ENCODE peak calls at places on chromosome 4, in eight cellular contexts. D is psoas muscle; H is CD4-positive, alpha-beta T cell; M is left ventricle myocardium inferior; A is brain microvascular endothelial cell; E is activated B cell treated with CpG ODN at 0.5 μM for 24 hours; T is ascending aorta; J is BE2C. Y is an unnamed sample.

GRCh38 chr4:105126311-105127153 is 20.1 kb upstream of the TET2 start:
- DNase-seq in J (no peak), M (no peak), H (no peak), D (no peak), T (no peak), A (no peak), E (no peak), Y (no peak)

GRCh38 chr4:16443504-16444088 is 217.3 kb upstream of the TAPT1 start:
- DNase-seq in J (no peak), M (no peak), A (peak; percentile 39), T (no peak), D (no peak), H (no peak), E (no peak), Y (no peak)

GRCh38 chr4:109820563-109820962 is 5.0 kb downstream of the GAR1 start:
- DNase-seq in E (no peak), A (no peak), T (no peak), J (no peak), D (no peak), H (no peak), M (no peak), Y (no peak)

GRCh38 chr4:173827707-173828106 is 297.7 kb upstream of the HAND2 start:
- DNase-seq in E (no peak), J (no peak), H (no peak), A (no peak), M (no peak), D (no peak), T (no peak), Y (no peak)

GRCh38 chr4:2250003-2250763 is 8.3 kb upstream of the HAUS3 start:
- DNase-seq in A (no peak), J (peak; percentile 6), D (no peak), M (no peak), T (peak; percentile 54), E (no peak), H (no peak), Y (peak; percentile 83)

GRCh38 chr4:186934841-186935443 is 211.3 kb upstream of the FAT1 start:
- DNase-seq in E (no peak), J (no peak), A (no peak), T (no peak), D (no peak), M (no peak), H (no peak), Y (no peak)

GRCh38 chr4:53059253-53059652 is 197.1 kb downstream of the RASL11B start:
- DNase-seq in H (no peak), D (no peak), T (no peak), A (no peak), M (no peak), E (no peak), J (no peak), Y (no peak)

GRCh38 chr4:81786063-81786763 is 314.5 kb upstream of the RASGEF1B start:
- DNase-seq in T (no peak), D (no peak), A (peak; percentile 27), J (no peak), E (no peak), H (no peak), M (no peak), Y (no peak)

GRCh38 chr4:120009731-120010130 is 56.9 kb downstream of the MAD2L1 start:
- DNase-seq in A (peak; percentile 88), H (no peak), D (no peak), M (no peak), T (no peak), E (no peak), J (no peak), Y (no peak)

GRCh38 chr4:143374771-143375170 is 38.1 kb downstream of the GAB1 start:
- DNase-seq in E (no peak), A (no peak), M (no peak), J (no peak), H (no peak), T (no peak), D (no peak), Y (no peak)

GRCh38 chr4:14920237-14920636 is 82.0 kb upstream of the CPEB2 start:
- DNase-seq in J (no peak), A (no peak), T (no peak), H (no peak), M (no peak), E (no peak), D (no peak), Y (no peak)

GRCh38 chr4:152255437-152255836 is 280.5 kb downstream of the FBXW7 start:
- DNase-seq in E (no peak), A (peak; percentile 33), H (peak; percentile 36), J (no peak), M (no peak), T (no peak), D (no peak), Y (no peak)

GRCh38 chr4:97238956-97239698 is 904.1 kb downstream of the STPG2 start:
- DNase-seq in J (peak; percentile 4), M (no peak), D (no peak), T (no peak), H (no peak), A (no peak), E (no peak), Y (no peak)

GRCh38 chr4:45662996-45663395 is 460.9 kb downstream of the GABRG1 start:
- DNase-seq in D (peak; percentile 23), A (peak; percentile 17), E (no peak), M (peak; percentile 48), H (no peak), J (no peak), T (no peak), Y (no peak)

GRCh38 chr4:2962614-2963184 is 507 bp downstream of the NOP14 start:
- DNase-seq in H (no peak), A (peak; percentile 38), D (no peak), M (no peak), J (no peak), E (no peak), T (peak; percentile 70), Y (no peak)

GRCh38 chr4:128810331-128810870 is 901 bp downstream of the JADE1 start:
- DNase-seq in D (no peak), A (no peak), E (no peak), T (peak; percentile 70), H (no peak), J (peak; percentile 42), M (peak; percentile 32), Y (no peak)

DNA sequence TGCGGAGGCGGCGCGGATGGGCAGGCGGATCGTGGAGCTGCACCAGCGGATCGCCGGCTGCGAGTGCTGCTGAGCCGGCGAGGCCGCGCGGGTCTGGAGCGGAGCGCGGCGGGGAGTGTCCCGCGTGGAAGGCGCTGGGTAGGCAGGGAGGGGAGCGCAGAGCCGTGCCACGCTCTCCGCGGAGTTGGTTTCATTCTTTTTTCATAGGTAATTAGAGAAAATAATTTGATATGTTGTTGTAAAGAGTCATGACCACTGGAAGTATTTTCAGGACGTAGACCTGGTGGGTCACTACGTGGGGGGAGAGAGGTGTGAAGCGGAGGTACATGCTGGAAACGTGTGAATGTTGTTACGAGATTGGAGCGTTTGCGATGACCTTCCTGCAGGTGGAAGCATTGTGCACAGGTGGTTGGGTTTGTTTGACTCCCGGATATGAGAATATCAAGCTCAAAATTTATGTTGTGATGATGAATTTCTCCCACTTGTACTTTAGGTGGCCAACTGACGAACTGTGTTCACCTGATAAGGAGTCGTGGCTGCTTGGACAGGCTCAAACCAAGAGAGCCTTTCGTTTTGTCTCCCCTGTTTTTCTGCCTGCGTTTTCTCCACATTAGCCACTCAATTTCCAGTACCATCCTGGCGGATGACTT is 19.1 kb upstream of the S100P start:
- DNase-seq in H (peak; percentile 59), J (no peak), A (peak; percentile 7), M (no peak), E (no peak), D (peak; percentile 26), T (no peak), Y (no peak)
- TF ChIP-seq CTCF in H (peak; percentile 78), J (peak; percentile 58), A (peak; percentile 57), M (peak; percentile 27), E (no peak), D (peak; percentile 18), T (no peak), Y (peak; percentile 40)

DNA sequence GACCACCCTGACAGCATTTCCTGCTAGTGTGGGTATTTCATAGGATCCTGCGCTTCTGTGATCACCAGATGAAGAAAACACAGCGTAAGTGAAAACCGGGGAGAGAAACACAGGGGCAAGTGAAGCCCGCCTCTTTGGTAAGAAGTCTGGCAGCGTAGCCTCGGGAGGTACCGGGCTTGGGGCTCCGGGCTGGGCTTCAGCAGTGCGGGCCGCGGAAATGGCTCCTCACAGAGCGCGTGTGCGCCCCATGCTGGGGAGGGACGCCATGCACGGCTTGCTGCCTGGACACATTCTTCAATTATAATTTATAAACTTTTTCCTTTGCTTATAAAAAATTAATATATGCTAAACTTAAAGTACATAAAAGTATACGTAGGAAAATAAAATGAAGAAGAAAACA is 151.5 kb downstream of the AFAP1 start:
- DNase-seq in J (no peak), M (no peak), D (no peak), A (no peak), E (no peak), T (no peak), H (no peak), Y (no peak)
- TF ChIP-seq CTCF in J (no peak), M (no peak), D (no peak), A (no peak), E (no peak), T (no peak), H (no peak), Y (no peak)

DNA sequence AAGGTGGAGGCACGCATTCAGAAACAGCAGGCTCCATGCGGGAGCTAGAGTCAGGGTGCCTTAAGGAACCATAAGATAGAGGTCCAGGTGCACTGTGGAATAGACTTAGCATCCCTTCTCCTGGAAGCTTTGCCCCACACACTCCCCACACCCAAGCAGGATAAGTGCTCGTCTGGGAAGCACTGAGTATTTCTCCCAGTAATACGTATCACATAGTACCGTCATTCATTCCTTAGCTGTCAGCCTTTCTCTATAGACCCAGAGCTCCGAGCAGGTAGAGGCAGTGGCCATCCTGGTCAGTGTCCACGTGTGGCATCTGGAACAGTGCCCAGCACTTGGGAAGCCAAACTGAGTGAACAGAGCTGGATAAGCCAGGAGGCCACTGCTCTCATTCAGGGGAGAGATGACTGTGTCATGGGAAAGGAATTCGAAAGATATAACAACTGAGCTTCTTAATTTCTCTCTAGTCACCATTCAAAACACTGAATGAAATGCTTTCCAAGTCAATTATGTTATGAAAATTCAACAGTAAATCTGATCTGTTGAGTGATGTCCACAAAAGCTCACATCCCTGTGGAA is 9.9 kb downstream of the APBB2 start:
- DNase-seq in J (no peak), A (peak; percentile 80), T (no peak), M (peak; percentile 33), H (no peak), E (no peak), D (peak; percentile 61), Y (no peak)
- TF ChIP-seq CTCF in J (no peak), A (no peak), T (no peak), M (no peak), H (no peak), E (no peak), D (no peak), Y (no peak)

DNA sequence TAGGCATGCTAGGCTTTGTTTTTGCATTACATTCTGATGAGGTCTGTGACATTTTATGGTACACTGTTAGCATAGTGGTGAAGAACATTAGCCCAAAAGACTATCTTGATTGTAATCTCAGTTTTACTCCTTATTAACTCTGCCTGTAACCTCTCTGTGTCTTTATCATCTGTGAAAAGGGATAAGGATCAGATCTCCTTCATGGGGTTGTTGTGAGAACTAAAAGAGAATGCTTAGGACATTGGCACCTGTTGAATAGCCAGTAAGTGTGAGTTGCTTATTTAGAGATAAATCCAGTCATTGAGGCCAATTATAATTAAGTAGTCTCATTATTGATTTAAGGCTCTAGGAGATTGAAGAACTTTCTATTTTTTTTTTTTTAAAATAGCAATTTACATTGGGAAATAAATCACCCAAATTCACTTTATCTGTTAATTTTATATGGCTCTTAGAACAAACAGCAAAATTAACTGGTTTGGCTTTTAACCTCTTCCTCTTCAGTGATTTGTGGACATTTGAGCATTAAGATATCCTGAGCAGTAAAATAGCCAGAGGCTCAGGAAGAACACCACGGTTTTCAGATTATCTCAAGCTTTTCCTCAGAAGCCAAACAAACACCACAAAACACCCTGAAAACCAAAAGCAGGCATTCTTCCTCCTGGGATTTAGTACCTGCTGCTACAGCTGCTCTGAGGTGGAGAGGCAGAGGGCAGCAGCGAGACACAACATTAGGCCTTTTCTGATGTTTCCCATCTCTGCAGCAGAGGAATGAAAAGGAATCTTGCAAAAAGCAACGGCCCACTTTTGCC is 192.9 kb downstream of the ARHGAP10 start:
- DNase-seq in M (no peak), J (peak; percentile 53), H (no peak), E (no peak), D (no peak), A (peak; percentile 22), T (no peak), Y (no peak)
- TF ChIP-seq CTCF in M (peak; percentile 54), J (peak; percentile 75), H (no peak), E (no peak), D (peak; percentile 36), A (peak; percentile 78), T (no peak), Y (peak; percentile 58)

Y was measured in osteocyte.